ENCODE peak calls at places on chromosomes 5 and 9, in four cellular contexts. I, D, X and W are unnamed samples.

GRCh38 chr9:129283705-129284606 is 105.9 kb upstream of the IER5L start:
- DNase-seq in I (no peak), D (no peak), X (no peak), W (no peak)

GRCh38 chr5:143376911-143377838 is 26.3 kb downstream of the NR3C1 start:
- DNase-seq in X (no peak), I (peak), D (no peak), W (no peak)

GRCh38 chr5:3100921-3101551 is 349.6 kb upstream of the IRX2 start:
- DNase-seq in I (no peak), X (no peak), D (no peak), W (no peak)

GRCh38 chr5:76082790-76083554 is at the start of gene SV2C:
- DNase-seq in D (peak), I (peak), X (peak), W (no peak)

GRCh38 chr9:114382951-114383865 is 4.6 kb downstream of the AKNA start:
- DNase-seq in I (no peak), D (peak), X (no peak), W (no peak)

GRCh38 chr9:94860678-94861588 is 134.4 kb downstream of the AOPEP start:
- DNase-seq in I (no peak), D (peak), X (peak), W (peak)

GRCh38 chr9:113446323-113446740 is 17.2 kb upstream of the RGS3 start:
- DNase-seq in D (peak), X (no peak), I (peak), W (peak)

GRCh38 chr5:92912280-92912679 is 668.7 kb downstream of the NR2F1-AS1 start:
- DNase-seq in I (no peak), X (no peak), D (no peak), W (no peak)

GRCh38 chr5:146813346-146813745 is 65.2 kb downstream of the PPP2R2B start:
- DNase-seq in X (no peak), D (no peak), I (no peak), W (no peak)

GRCh38 chr5:56615750-56616149 is 199.6 kb upstream of the MAP3K1 start:
- DNase-seq in I (no peak), D (no peak), X (no peak), W (no peak)

GRCh38 chr5:150605546-150605945 is 34.9 kb upstream of the SYNPO start:
- DNase-seq in X (no peak), I (no peak), D (no peak), W (no peak)

GRCh38 chr5:159682623-159683022 is 233.7 kb upstream of the ADRA1B start:
- DNase-seq in X (no peak), D (no peak), I (no peak), W (no peak)

GRCh38 chr9:136740971-136741884 is 1.5 kb downstream of the LCN10 start:
- DNase-seq in I (no peak), X (no peak), D (no peak), W (no peak)

GRCh38 chr9:130570200-130570599 is 9.2 kb upstream of the FUBP3 start:
- DNase-seq in I (no peak), X (no peak), D (no peak), W (no peak)

GRCh38 chr5:157020508-157021213 is 38.3 kb downstream of the HAVCR1 start:
- DNase-seq in X (no peak), D (no peak), I (no peak), W (no peak)

GRCh38 chr5:95630394-95630917 is 10.6 kb downstream of the GPR150 start:
- DNase-seq in X (no peak), I (no peak), D (no peak), W (no peak)

GRCh38 chr5:78003914-78004313 is 227.8 kb upstream of the TBCA start:
- DNase-seq in X (no peak), D (no peak), I (no peak), W (no peak)

GRCh38 chr5:107542428-107542827 is 128.3 kb downstream of the EFNA5 start:
- DNase-seq in X (peak), I (peak), D (no peak), W (no peak)

GRCh38 chr5:14775857-14776256 is 95.7 kb downstream of the ANKH start:
- DNase-seq in D (no peak), X (peak), I (peak), W (no peak)

GRCh38 chr5:141664733-141665461 is 13.7 kb upstream of the FCHSD1 start:
- DNase-seq in X (peak), I (no peak), D (peak), W (peak)

GRCh38 chr9:92276223-92277007 is 17.1 kb downstream of the IARS1 start:
- DNase-seq in X (no peak), I (peak), D (peak), W (peak)

GRCh38 chr9:116656977-116657376 is 30.1 kb upstream of the TRIM32 start:
- DNase-seq in D (no peak), I (no peak), X (no peak), W (no peak)

GRCh38 chr9:100125236-100125635 is 26.2 kb downstream of the INVS start:
- DNase-seq in I (no peak), X (no peak), D (no peak), W (no peak)

GRCh38 chr5:32753765-32754164 is 42.6 kb downstream of the NPR3 start:
- DNase-seq in I (no peak), D (no peak), X (no peak), W (no peak)

GRCh38 chr5:91361055-91361701 is 21.9 kb downstream of the ARRDC3 start:
- DNase-seq in I (peak), D (peak), X (no peak), W (peak)

GRCh38 chr5:126023894-126024575 is 399.2 kb upstream of the GRAMD2B start:
- DNase-seq in D (no peak), I (no peak), X (no peak), W (no peak)

GRCh38 chr5:169762338-169763095 is 125.4 kb downstream of the DOCK2 start:
- DNase-seq in X (no peak), D (no peak), I (peak), W (no peak)

GRCh38 chr5:150149618-150150017 is 6.0 kb downstream of the PDGFRB start:
- DNase-seq in X (no peak), I (no peak), D (no peak), W (peak)

GRCh38 chr5:143200781-143201398 is 202.6 kb downstream of the NR3C1 start:
- DNase-seq in D (no peak), X (no peak), I (peak), W (no peak)

GRCh38 chr9:76730795-76731194 is 33.4 kb upstream of the PCA3 start:
- DNase-seq in I (no peak), D (no peak), X (no peak), W (no peak)

GRCh38 chr9:110933350-110934001 is 104.8 kb downstream of the LPAR1 start:
- DNase-seq in X (no peak), D (no peak), I (no peak), W (no peak)

GRCh38 chr9:120713257-120714087 is 798 bp downstream of the MEGF9 start:
- DNase-seq in D (peak), I (peak), X (peak), W (no peak)

GRCh38 chr5:147565524-147565923 is 55.7 kb upstream of the DPYSL3 start:
- DNase-seq in I (peak), D (no peak), X (no peak), W (no peak)

GRCh38 chr9:83937861-83938455 is 16.7 kb upstream of the KIF27 start:
- DNase-seq in I (peak), D (peak), X (no peak), W (peak)

GRCh38 chr5:84058561-84058960 is 326.1 kb downstream of the EDIL3 start:
- DNase-seq in X (no peak), D (no peak), I (no peak), W (no peak)

GRCh38 chr9:129761293-129761900 is 8.6 kb upstream of the PTGES start:
- DNase-seq in I (no peak), X (peak), D (no peak), W (no peak)

GRCh38 chr5:65102826-65103673 is 334.3 kb downstream of the CWC27 start:
- DNase-seq in D (peak), X (peak), I (no peak), W (peak)

GRCh38 chr5:43312699-43313034 is 545 bp downstream of the HMGCS1 start:
- DNase-seq in I (no peak), D (no peak), X (no peak), W (peak)

GRCh38 chr9:114300153-114300845 is 22.6 kb upstream of the ORM1 start:
- DNase-seq in X (no peak), D (no peak), I (no peak), W (no peak)

GRCh38 chr9:81855538-81855937 is 72.7 kb upstream of the SPATA31D4 start:
- DNase-seq in I (peak), X (no peak), D (no peak), W (no peak)

GRCh38 chr5:50720061-50720460 is 53.6 kb downstream of the PARP8 start:
- DNase-seq in I (no peak), X (no peak), D (no peak), W (no peak)

GRCh38 chr5:50715001-50715400 is 48.6 kb downstream of the PARP8 start:
- DNase-seq in D (no peak), I (no peak), X (no peak), W (no peak)

GRCh38 chr5:50722223-50722622 is 55.8 kb downstream of the PARP8 start:
- DNase-seq in I (no peak), X (no peak), D (no peak), W (no peak)

GRCh38 chr5:50716134-50716533 is 49.7 kb downstream of the PARP8 start:
- DNase-seq in I (no peak), X (no peak), D (no peak), W (no peak)

GRCh38 chr5:50717615-50718014 is 51.2 kb downstream of the PARP8 start:
- DNase-seq in X (no peak), I (no peak), D (no peak), W (no peak)
- H3K4me3 ChIP-seq in X (no peak), I (no peak), D (no peak), W (no peak)

GRCh38 chr5:135484563-135485157 is 32.5 kb upstream of the TIFAB start:
- DNase-seq in I (no peak), D (no peak), X (no peak), W (no peak)

GRCh38 chr5:135481387-135481786 is 29.2 kb upstream of the TIFAB start:
- DNase-seq in D (no peak), I (no peak), X (no peak), W (no peak)

GRCh38 chr5:135483254-135483653 is 31.1 kb upstream of the TIFAB start:
- DNase-seq in D (no peak), I (no peak), X (no peak), W (no peak)

GRCh38 chr5:135482383-135482933 is 30.3 kb upstream of the TIFAB start:
- DNase-seq in X (no peak), D (no peak), I (no peak), W (no peak)

DNA sequence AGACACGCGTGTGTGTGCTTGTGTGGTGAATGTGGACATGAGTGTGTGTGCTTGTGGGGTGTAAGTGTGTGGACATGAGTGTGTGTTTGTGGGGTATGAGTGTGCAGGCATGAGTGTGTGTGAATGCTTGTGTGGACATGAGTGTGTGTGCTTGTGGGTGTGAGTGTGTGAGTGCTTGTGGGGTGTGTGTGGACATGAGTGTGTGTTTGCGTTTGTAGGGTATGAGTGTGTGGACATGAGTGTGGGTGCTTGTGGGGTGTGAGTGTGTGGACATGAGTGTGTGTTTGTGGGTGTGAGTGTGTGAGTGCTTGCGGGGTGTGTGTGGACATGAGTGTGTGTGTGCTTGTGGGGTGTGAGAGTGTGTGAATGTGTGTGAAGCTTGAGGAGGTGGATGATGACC is 29.8 kb upstream of the TIFAB start:
- DNase-seq in D (no peak), I (no peak), X (no peak), W (no peak)
- H3K4me3 ChIP-seq in D (no peak), I (no peak), X (no peak), W (no peak)

GRCh38 chr5:55463613-55464012 is 71.2 kb downstream of the PLPP1 start:
- DNase-seq in I (no peak), X (no peak), D (no peak), W (no peak)

GRCh38 chr5:55454282-55454681 is 80.5 kb downstream of the PLPP1 start:
- DNase-seq in D (no peak), I (no peak), X (no peak), W (no peak)

GRCh38 chr5:55456216-55456895 is 78.4 kb downstream of the PLPP1 start:
- DNase-seq in X (no peak), D (no peak), I (peak), W (no peak)

DNA sequence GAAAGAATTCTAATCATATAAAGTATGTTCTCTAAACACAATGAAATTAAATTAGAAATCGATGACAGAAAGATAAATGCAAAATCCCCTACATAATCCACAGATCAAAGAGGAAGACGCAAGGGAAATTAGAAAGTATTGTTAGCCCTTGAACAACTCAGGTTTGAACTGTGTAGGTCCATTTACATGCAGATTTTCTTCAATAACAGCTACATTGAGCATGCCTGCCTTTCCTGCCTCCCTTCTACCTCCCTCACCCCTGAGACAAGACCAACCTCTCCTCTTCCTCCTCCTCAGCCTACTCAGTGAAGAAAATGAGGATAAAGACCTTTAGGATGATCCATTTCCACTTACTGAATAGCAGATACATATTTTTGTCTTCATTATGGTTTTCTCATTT is 75.2 kb downstream of the PLPP1 start:
- DNase-seq in D (no peak), X (no peak), I (no peak), W (no peak)
- H3K4me3 ChIP-seq in D (no peak), X (no peak), I (no peak), W (no peak)

DNA sequence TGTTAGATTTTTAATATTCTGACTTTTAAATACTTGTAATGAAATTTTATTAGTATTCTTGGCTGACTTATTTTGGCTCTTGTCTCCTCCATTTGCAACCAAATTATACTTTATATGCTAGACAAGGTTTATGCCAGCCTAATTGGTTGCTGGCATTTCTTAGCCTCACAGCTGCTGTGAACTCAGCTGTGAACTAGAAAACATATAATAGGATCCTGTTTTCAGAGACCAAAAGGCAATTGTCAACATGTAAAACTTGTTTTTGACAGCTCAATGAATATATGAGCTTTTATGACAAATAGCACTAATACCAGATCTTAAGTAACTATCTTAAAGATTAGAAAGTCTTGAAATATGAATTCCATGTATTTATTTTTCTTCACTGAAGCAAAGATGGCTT is 25.9 kb downstream of the KIF2A start:
- DNase-seq in X (no peak), D (no peak), I (no peak), W (no peak)
- H3K4me3 ChIP-seq in X (no peak), D (no peak), I (no peak), W (no peak)